ENCODE peak calls at places on chromosomes 13 and 19, in eight cellular contexts. F is mucosa of descending colon, H is AG10803, B is right lobe of liver, D is psoas muscle, X is cardiac fibroblast, K is Peyer's patch, E is epithelial cell of proximal tubule. L is an unnamed sample.

GRCh38 chr13:75762066-75762937 is 126.2 kb downstream of the LMO7 start:
- DNase-seq in F (no peak), H (no peak), B (no peak), D (no peak), X (peak), K (peak), E (no peak), L (peak)

GRCh38 chr13:98796798-98797197 is 44.3 kb upstream of the SLC15A1 start:
- DNase-seq in F (no peak), H (no peak), B (no peak), D (no peak), X (no peak), K (no peak), E (no peak), L (no peak)

GRCh38 chr13:91647361-91647970 is 249.0 kb downstream of the GPC5 start:
- DNase-seq in F (no peak), H (no peak), B (no peak), D (no peak), X (peak), K (no peak), E (no peak), L (no peak)

GRCh38 chr13:49063526-49063925 is 87.8 kb downstream of the FNDC3A start:
- DNase-seq in F (no peak), H (peak), B (no peak), D (no peak), X (peak), K (no peak), E (no peak), L (no peak)

GRCh38 chr19:24062222-24062621 is 24.8 kb upstream of the ZNF254 start:
- DNase-seq in F (no peak), H (no peak), B (no peak), D (no peak), X (no peak), K (no peak), E (no peak), L (no peak)

GRCh38 chr13:87677334-87678234 is 6.4 kb downstream of the SLITRK5 start:
- DNase-seq in F (peak), H (no peak), B (peak), D (no peak), X (no peak), K (no peak), E (no peak), L (no peak)

GRCh38 chr19:29855087-29855486 is 43.3 kb downstream of the CCNE1 start:
- DNase-seq in F (no peak), H (no peak), B (no peak), D (peak), X (no peak), K (no peak), E (no peak), L (no peak)

GRCh38 chr19:18322318-18322758 is 538 bp downstream of the LSM4 start:
- DNase-seq in F (peak), H (peak), B (peak), D (no peak), X (peak), K (peak), E (no peak), L (peak)

GRCh38 chr19:16541526-16542044 is 652 bp downstream of the CHERP start:
- DNase-seq in F (no peak), H (peak), B (no peak), D (peak), X (peak), K (no peak), E (no peak), L (peak)

GRCh38 chr13:99658266-99658991 is 157.2 kb downstream of the TM9SF2 start:
- DNase-seq in F (peak), H (peak), B (peak), D (peak), X (peak), K (peak), E (peak), L (peak)

GRCh38 chr19:46603752-46604241 is 2.7 kb downstream of the CALM3 start:
- DNase-seq in F (no peak), H (no peak), B (no peak), D (no peak), X (no peak), K (peak), E (no peak), L (no peak)

GRCh38 chr19:4134351-4134750 is 10.4 kb upstream of the MAP2K2 start:
- DNase-seq in F (no peak), H (peak), B (no peak), D (no peak), X (no peak), K (no peak), E (no peak), L (no peak)

GRCh38 chr13:108777421-108778420 is 148.3 kb downstream of the MYO16 start:
- DNase-seq in F (no peak), H (no peak), B (no peak), D (no peak), X (peak), K (no peak), E (no peak), L (peak)

GRCh38 chr19:14731200-14731599 is 41.4 kb downstream of the ZNF333 start:
- DNase-seq in F (no peak), H (no peak), B (no peak), D (no peak), X (no peak), K (no peak), E (no peak), L (peak)

GRCh38 chr19:8445488-8446001 is 770 bp downstream of the HNRNPM start:
- DNase-seq in F (peak), H (no peak), B (peak), D (peak), X (peak), K (peak), E (no peak), L (peak)

GRCh38 chr13:84358601-84359000 is 476.3 kb upstream of the SLITRK1 start:
- DNase-seq in F (no peak), H (peak), B (no peak), D (no peak), X (peak), K (no peak), E (no peak), L (no peak)

GRCh38 chr19:40594657-40595077 is 6.5 kb upstream of the LTBP4 start:
- DNase-seq in F (no peak), H (no peak), B (no peak), D (no peak), X (no peak), K (no peak), E (no peak), L (peak)

GRCh38 chr13:98476106-98476505 is 100.8 kb downstream of the STK24 start:
- DNase-seq in F (no peak), H (no peak), B (no peak), D (no peak), X (no peak), K (no peak), E (no peak), L (no peak)

GRCh38 chr13:27403252-27403678 is 21.2 kb upstream of the GTF3A start:
- DNase-seq in F (no peak), H (peak), B (no peak), D (no peak), X (peak), K (no peak), E (peak), L (peak)

GRCh38 chr19:12750851-12751250 is 740 bp upstream of the BEST2 start:
- DNase-seq in F (no peak), H (no peak), B (no peak), D (no peak), X (no peak), K (no peak), E (no peak), L (no peak)

GRCh38 chr13:101447852-101448251 is 4.6 kb upstream of the ITGBL1 start:
- DNase-seq in F (no peak), H (no peak), B (no peak), D (no peak), X (peak), K (no peak), E (no peak), L (peak)

GRCh38 chr13:78194904-78195639 is 276.4 kb upstream of the EDNRB start:
- DNase-seq in F (no peak), H (peak), B (no peak), D (no peak), X (no peak), K (no peak), E (no peak), L (peak)

GRCh38 chr13:72696590-72696989 is 30.8 kb downstream of the MZT1 start:
- DNase-seq in F (no peak), H (peak), B (no peak), D (no peak), X (peak), K (no peak), E (no peak), L (peak)
- TF ChIP-seq CTCF in F (no peak), H (peak), B (peak), D (no peak), X (peak), K (no peak), E (peak), L (peak)

GRCh38 chr13:64723735-64724134 is 2506.4 kb downstream of the PCDH9 start:
- DNase-seq in F (no peak), H (peak), B (no peak), D (no peak), X (peak), K (no peak), E (peak), L (peak)

DNA sequence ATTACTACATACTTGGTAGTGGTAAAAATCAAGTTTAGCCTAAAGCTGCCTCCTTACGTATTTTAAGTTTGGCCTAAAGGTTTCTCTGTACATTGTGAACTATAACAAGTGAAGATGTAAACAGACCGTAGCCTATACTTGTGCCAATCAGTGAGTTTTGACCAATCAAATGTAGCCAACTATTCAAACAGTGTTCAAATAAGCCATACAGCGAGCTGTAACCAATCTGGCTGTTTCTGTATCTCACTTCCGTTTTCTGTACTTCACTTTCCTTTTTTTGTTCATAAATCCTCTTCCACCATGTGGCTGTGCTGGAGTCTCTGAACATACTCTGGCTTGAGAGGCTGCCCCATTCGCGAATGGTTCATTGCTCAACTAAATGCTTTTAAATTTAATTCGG is 2504.6 kb downstream of the PCDH9 start:
- DNase-seq in F (no peak), H (no peak), B (no peak), D (no peak), X (no peak), K (no peak), E (no peak), L (no peak)
- H3K4me3 ChIP-seq in F (no peak), H (no peak), B (no peak), D (no peak), X (no peak), K (no peak), E (no peak), L (no peak)

GRCh38 chr13:59477011-59477410 is 686.7 kb downstream of the DIAPH3 start:
- DNase-seq in F (no peak), H (no peak), B (no peak), D (no peak), X (no peak), K (no peak), E (no peak), L (peak)
- TF ChIP-seq CTCF in F (no peak), H (peak), B (no peak), D (no peak), X (peak), K (no peak), E (peak), L (peak)

GRCh38 chr19:48645652-48646191 is at the start of gene CA11:
- DNase-seq in F (no peak), H (no peak), B (no peak), D (no peak), X (no peak), K (no peak), E (no peak), L (no peak)

GRCh38 chr19:48646192-48646911 is 365 bp upstream of the CA11 start:
- DNase-seq in F (peak), H (peak), B (peak), D (peak), X (peak), K (peak), E (no peak), L (peak)

GRCh38 chr19:48644839-48645651 is 942 bp downstream of the CA11 start:
- DNase-seq in F (peak), H (peak), B (peak), D (peak), X (peak), K (peak), E (no peak), L (peak)

GRCh38 chr19:48648134-48648533 is 2.1 kb upstream of the CA11 start:
- DNase-seq in F (no peak), H (no peak), B (no peak), D (no peak), X (no peak), K (no peak), E (no peak), L (no peak)

DNA sequence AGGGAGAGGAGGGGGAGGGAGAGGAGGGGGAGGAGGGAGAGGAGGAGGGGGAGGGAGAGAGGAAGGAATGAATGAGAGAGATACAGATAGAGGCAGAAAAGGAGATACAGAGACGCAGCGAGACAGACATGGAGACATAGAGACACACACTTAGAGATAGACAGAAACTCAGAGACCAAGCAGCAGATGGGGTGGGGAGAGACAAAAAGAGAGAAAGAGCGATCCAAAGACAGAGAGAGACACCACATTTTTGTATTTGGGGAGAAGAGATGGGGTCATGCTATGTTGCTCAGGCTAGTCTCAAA is 877 bp upstream of the CA11 start:
- DNase-seq in F (no peak), H (no peak), B (no peak), D (no peak), X (no peak), K (no peak), E (no peak), L (no peak)
- H3K4me3 ChIP-seq in F (no peak), H (peak), B (no peak), D (no peak), X (no peak), K (no peak), E (no peak), L (peak)

GRCh38 chr13:24741016-24741662 is 22.8 kb upstream of the RNF17 start:
- DNase-seq in F (no peak), H (no peak), B (no peak), D (no peak), X (no peak), K (no peak), E (no peak), L (peak)
- TF ChIP-seq CTCF in F (no peak), H (peak), B (peak), D (no peak), X (peak), K (no peak), E (peak), L (peak)

DNA sequence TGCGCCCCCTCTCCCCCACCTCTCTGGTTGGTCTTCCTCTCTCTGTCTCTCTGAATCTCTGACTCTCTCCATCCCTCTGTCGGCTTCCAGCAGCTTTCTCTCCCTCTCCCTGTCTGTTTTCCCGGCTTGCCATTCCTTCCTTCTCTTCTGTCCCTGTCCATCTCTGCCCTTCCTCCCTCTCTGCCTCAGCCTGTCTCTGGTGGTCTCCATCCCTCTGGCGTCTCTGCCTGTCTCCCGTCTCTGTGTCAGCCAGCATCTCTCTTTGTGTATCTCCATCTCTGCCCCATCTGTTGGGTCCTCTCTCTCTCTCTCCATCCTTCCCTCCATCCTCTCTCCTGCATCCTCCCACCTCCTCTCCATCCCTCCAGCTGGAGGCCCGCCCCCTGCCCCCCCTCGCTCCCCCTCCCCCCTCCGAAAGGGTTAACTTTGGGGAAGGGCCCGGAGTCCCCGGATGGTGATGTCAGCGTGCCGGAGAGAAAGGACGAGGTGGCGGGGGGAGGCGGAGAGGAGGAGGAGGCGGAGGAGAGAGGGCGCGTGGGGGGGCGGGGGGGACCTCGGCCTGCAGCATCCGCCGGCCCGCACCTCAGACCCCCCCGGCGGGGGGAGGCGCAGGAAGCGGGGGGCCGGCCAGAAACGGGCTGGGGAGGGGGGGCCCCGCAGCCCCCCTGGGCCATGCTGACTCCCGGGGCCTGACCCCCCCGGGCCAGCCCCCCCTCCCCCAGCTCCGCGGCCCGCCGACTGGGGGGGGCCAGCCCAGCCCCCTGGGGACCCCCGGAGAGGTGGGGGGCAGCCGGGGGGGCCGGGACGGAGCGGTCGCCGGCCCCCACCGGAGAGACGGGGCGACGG is at the start of gene BRSK1:
- DNase-seq in F (no peak), H (peak), B (no peak), D (peak), X (peak), K (no peak), E (no peak), L (peak)
- H3K4me3 ChIP-seq in F (no peak), H (peak), B (no peak), D (peak), X (peak), K (peak), E (peak), L (peak)

GRCh38 chr19:41861098-41861768 is 1.2 kb downstream of the RPS19 start:
- DNase-seq in F (no peak), H (peak), B (no peak), D (no peak), X (no peak), K (no peak), E (no peak), L (no peak)

GRCh38 chr19:41861846-41862245 is 1.8 kb downstream of the RPS19 start:
- DNase-seq in F (no peak), H (no peak), B (no peak), D (peak), X (no peak), K (no peak), E (no peak), L (no peak)

GRCh38 chr19:41860419-41861097 is 503 bp downstream of the RPS19 start:
- DNase-seq in F (no peak), H (peak), B (no peak), D (peak), X (peak), K (no peak), E (no peak), L (peak)

GRCh38 chr19:41859618-41860418 is at the start of gene RPS19:
- DNase-seq in F (peak), H (peak), B (peak), D (peak), X (peak), K (peak), E (peak), L (peak)

GRCh38 chr19:41859213-41859617 is 840 bp upstream of the RPS19 start:
- DNase-seq in F (no peak), H (no peak), B (no peak), D (no peak), X (no peak), K (no peak), E (no peak), L (no peak)
- TF ChIP-seq CTCF in F (no peak), H (no peak), B (no peak), D (no peak), X (no peak), K (no peak), E (no peak), L (no peak)

GRCh38 chr19:2274185-2274711 is 7.7 kb downstream of the PEAK3 start:
- DNase-seq in F (no peak), H (no peak), B (no peak), D (no peak), X (no peak), K (no peak), E (no peak), L (no peak)
- H3K4me3 ChIP-seq in F (no peak), H (peak), B (no peak), D (peak), X (peak), K (peak), E (no peak), L (no peak)

DNA sequence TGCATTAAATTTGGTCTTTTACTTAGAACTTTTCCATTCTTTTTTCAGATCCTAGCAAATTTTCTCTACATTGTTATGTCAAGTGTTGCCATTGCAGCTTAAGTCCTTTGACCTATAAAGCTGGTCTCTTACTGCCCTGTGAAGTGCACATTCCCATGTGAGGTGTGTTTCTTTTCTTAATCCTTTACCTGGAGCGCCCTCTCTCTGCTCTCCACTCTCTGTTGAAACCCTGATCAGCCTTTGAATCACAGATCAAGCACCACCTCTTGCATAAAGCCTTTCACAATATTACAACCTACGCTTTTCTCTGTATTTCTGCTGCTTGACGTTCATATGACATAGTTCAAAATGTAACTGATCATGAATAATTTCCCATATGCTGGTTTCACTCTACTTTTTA is 84.8 kb downstream of the PCDH17 start:
- DNase-seq in F (no peak), H (no peak), B (no peak), D (no peak), X (no peak), K (no peak), E (peak), L (no peak)
- TF ChIP-seq CTCF in F (no peak), H (no peak), B (no peak), D (no peak), X (no peak), K (no peak), E (peak), L (no peak)